ENCODE peak calls at places on chromosomes 5 and 9, in nine cellular contexts. O is ovary, S is neural progenitor cell, H is sigmoid colon, D is tibial artery, E is IMR-90, P is aorta, Q is stomach, A is psoas muscle. T is an unnamed sample. For H3K9me3, the result is how much of the 10 kb centered on the place peaks cover.

GRCh38 chr5:150492621-150493020 is 15.3 kb upstream of the NDST1 start:
- DNase-seq in O (no peak), S (no peak), H (no peak), D (no peak), E (peak), P (no peak), Q (no peak), A (no peak), T (no peak)

GRCh38 chr5:132498152-132498551 is 7.6 kb upstream of the IRF1 start:
- DNase-seq in O (no peak), S (no peak), H (peak), D (peak), E (peak), P (peak), Q (peak), A (peak), T (peak)

GRCh38 chr5:59422026-59422941 is 471.2 kb downstream of the PDE4D start:
- DNase-seq in O (no peak), S (no peak), H (no peak), D (no peak), E (no peak), P (no peak), Q (no peak), A (no peak), T (no peak)

GRCh38 chr5:922745-923472 is 30.2 kb downstream of the TRIP13 start:
- DNase-seq in O (peak), S (no peak), H (no peak), D (peak), E (no peak), P (no peak), Q (no peak), A (no peak), T (no peak)

GRCh38 chr9:37408933-37409710 is 13.4 kb upstream of the GRHPR start:
- DNase-seq in O (no peak), S (no peak), H (no peak), D (no peak), E (no peak), P (no peak), Q (no peak), A (no peak), T (peak)

GRCh38 chr5:92836861-92837755 is 743.9 kb downstream of the NR2F1-AS1 start:
- DNase-seq in O (no peak), S (no peak), H (no peak), D (no peak), E (peak), P (no peak), Q (no peak), A (no peak), T (no peak)

GRCh38 chr5:176533390-176533789 is 3.8 kb downstream of the RNF44 start:
- DNase-seq in O (peak), S (no peak), H (no peak), D (no peak), E (no peak), P (peak), Q (no peak), A (no peak), T (no peak)

GRCh38 chr5:91245871-91246270 is 137.2 kb downstream of the ARRDC3 start:
- DNase-seq in O (no peak), S (no peak), H (no peak), D (no peak), E (peak), P (no peak), Q (no peak), A (no peak), T (no peak)

GRCh38 chr9:4865685-4866084 is 72.9 kb downstream of the RCL1 start:
- DNase-seq in O (no peak), S (no peak), H (no peak), D (no peak), E (no peak), P (no peak), Q (no peak), A (no peak), T (no peak)

GRCh38 chr5:113510836-113511451 is 2.5 kb upstream of the YTHDC2 start:
- DNase-seq in O (no peak), S (peak), H (no peak), D (no peak), E (peak), P (no peak), Q (no peak), A (no peak), T (no peak)

GRCh38 chr9:114149181-114149580 is 6.2 kb upstream of the COL27A1 start:
- DNase-seq in O (no peak), S (no peak), H (no peak), D (no peak), E (no peak), P (no peak), Q (no peak), A (no peak), T (no peak)

GRCh38 chr9:130940693-130941576 is 1.9 kb upstream of the FIBCD1 start:
- DNase-seq in O (peak), S (peak), H (peak), D (peak), E (peak), P (peak), Q (peak), A (peak), T (peak)

GRCh38 chr5:10556331-10556807 is 7.5 kb upstream of the ANKRD33B start:
- DNase-seq in O (no peak), S (no peak), H (peak), D (no peak), E (peak), P (no peak), Q (no peak), A (no peak), T (no peak)

GRCh38 chr9:130536594-130537215 is 42.7 kb upstream of the FUBP3 start:
- DNase-seq in O (no peak), S (no peak), H (no peak), D (no peak), E (no peak), P (no peak), Q (no peak), A (no peak), T (no peak)

GRCh38 chr5:95818181-95819147 is 4.1 kb downstream of the GLRX start:
- DNase-seq in O (no peak), S (no peak), H (no peak), D (peak), E (no peak), P (no peak), Q (peak), A (no peak), T (no peak)

GRCh38 chr9:4048441-4048840 is 251.4 kb downstream of the GLIS3 start:
- DNase-seq in O (no peak), S (peak), H (no peak), D (no peak), E (peak), P (no peak), Q (no peak), A (no peak), T (no peak)

GRCh38 chr5:109619661-109620060 is 70.1 kb upstream of the MAN2A1 start:
- DNase-seq in O (no peak), S (no peak), H (no peak), D (no peak), E (no peak), P (no peak), Q (no peak), A (no peak), T (no peak)

GRCh38 chr9:81844131-81844567 is 84.1 kb upstream of the SPATA31D4 start:
- DNase-seq in O (no peak), S (no peak), H (no peak), D (no peak), E (no peak), P (no peak), Q (no peak), A (no peak), T (no peak)

GRCh38 chr5:150017606-150018005 is 17.1 kb downstream of the HMGXB3 start:
- DNase-seq in O (no peak), S (no peak), H (no peak), D (no peak), E (peak), P (no peak), Q (no peak), A (no peak), T (no peak)

GRCh38 chr9:78239506-78239905 is 3.6 kb downstream of the CEP78 start:
- DNase-seq in O (no peak), S (peak), H (no peak), D (no peak), E (no peak), P (no peak), Q (peak), A (no peak), T (no peak)

GRCh38 chr5:62960781-62961180 is 382.2 kb downstream of the LRRC70 start:
- DNase-seq in O (no peak), S (no peak), H (no peak), D (no peak), E (no peak), P (no peak), Q (no peak), A (no peak), T (no peak)
- H3K9me3 ChIP-seq in O (under half), S (under half), H (under half), D (under half), E (under half), P (under half), Q (under half), A (under half), T (under half)

GRCh38 chr5:4233671-4234070 is 638.0 kb downstream of the IRX1 start:
- DNase-seq in O (no peak), S (no peak), H (no peak), D (no peak), E (no peak), P (no peak), Q (no peak), A (no peak), T (no peak)
- H3K9me3 ChIP-seq in O (under half), S (under half), H (under half), D (under half), E (under half), P (under half), Q (under half), A (under half), T (under half)

GRCh38 chr9:17246770-17247169 is 111.9 kb downstream of the CNTLN start:
- DNase-seq in O (no peak), S (no peak), H (no peak), D (no peak), E (no peak), P (no peak), Q (no peak), A (no peak), T (no peak)
- H3K9me3 ChIP-seq in O (under half), S (under half), H (under half), D (under half), E (under half), P (under half), Q (under half), A (under half), T (under half)

GRCh38 chr5:34547300-34548085 is 108.6 kb upstream of the RAI14 start:
- DNase-seq in O (no peak), S (no peak), H (no peak), D (no peak), E (no peak), P (no peak), Q (no peak), A (no peak), T (no peak)

GRCh38 chr5:34550255-34550654 is 105.9 kb upstream of the RAI14 start:
- DNase-seq in O (no peak), S (no peak), H (no peak), D (no peak), E (no peak), P (no peak), Q (no peak), A (no peak), T (no peak)

GRCh38 chr5:34545164-34545563 is 111.0 kb upstream of the RAI14 start:
- DNase-seq in O (no peak), S (no peak), H (no peak), D (no peak), E (no peak), P (no peak), Q (no peak), A (no peak), T (no peak)

GRCh38 chr5:34550977-34551376 is 105.2 kb upstream of the RAI14 start:
- DNase-seq in O (no peak), S (no peak), H (no peak), D (no peak), E (no peak), P (no peak), Q (no peak), A (no peak), T (no peak)

GRCh38 chr5:34548086-34548403 is 108.1 kb upstream of the RAI14 start:
- DNase-seq in O (no peak), S (no peak), H (no peak), D (no peak), E (no peak), P (no peak), Q (no peak), A (no peak), T (no peak)
- H3K9me3 ChIP-seq in O (under half), S (under half), H (under half), D (under half), E (under half), P (under half), Q (under half), A (under half), T (under half)

GRCh38 chr5:178902849-178903248 is 7.1 kb downstream of the ZFP2 start:
- DNase-seq in O (no peak), S (no peak), H (no peak), D (no peak), E (no peak), P (no peak), Q (no peak), A (no peak), T (no peak)
- H3K9me3 ChIP-seq in O (under half), S (under half), H (under half), D (under half), E (under half), P (under half), Q (under half), A (under half), T (under half)

GRCh38 chr5:53087171-53087570 is 22.4 kb downstream of the MOCS2 start:
- DNase-seq in O (no peak), S (no peak), H (no peak), D (no peak), E (no peak), P (no peak), Q (no peak), A (no peak), T (no peak)
- H3K9me3 ChIP-seq in O (under half), S (under half), H (under half), D (under half), E (under half), P (under half), Q (under half), A (under half), T (under half)

DNA sequence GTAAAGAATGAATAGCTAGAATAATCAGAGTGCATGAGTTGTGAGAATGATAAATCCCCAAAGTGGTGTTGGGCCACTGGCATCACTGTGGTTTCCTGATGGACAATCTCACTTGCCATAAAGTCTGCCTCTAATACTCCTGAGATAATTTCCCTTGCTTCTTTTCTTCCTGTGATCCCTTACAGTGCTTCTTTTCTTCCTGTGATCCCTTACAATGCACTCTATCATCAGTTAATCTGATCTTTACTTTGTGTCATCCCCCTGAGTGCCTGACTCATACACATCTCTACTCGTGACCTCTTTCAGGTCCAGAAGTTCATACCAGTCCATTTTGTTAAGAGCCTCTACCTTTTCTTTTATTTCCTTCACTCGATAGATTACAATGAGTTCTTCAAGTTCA is 418.3 kb downstream of the HCN1 start:
- DNase-seq in O (no peak), S (no peak), H (no peak), D (no peak), E (no peak), P (no peak), Q (no peak), A (no peak), T (no peak)
- H3K9me3 ChIP-seq in O (under half), S (under half), H (under half), D (under half), E (under half), P (under half), Q (under half), A (under half), T (under half)

T was measured in CD4-positive, alpha-beta T cell.